ENCODE peak calls at places on chromosomes 3 and 15, in nine cellular contexts. N, A, E, M, K, Y, V, O and C are unnamed samples.

GRCh38 chr3:134312072-134312872 is 61.6 kb upstream of the RYK start:
- DNase-seq in N (no peak), M (no peak), O (no peak), V (no peak), A (no peak), K (no peak), E (peak; percentile 67), Y (peak; percentile 48), C (no peak)

GRCh38 chr3:115436767-115437301 is 186.5 kb upstream of the GAP43 start:
- DNase-seq in K (no peak), Y (no peak), E (peak; percentile 56), O (no peak), N (peak; percentile 85), V (no peak), A (peak; percentile 24), M (peak; percentile 1), C (no peak)

GRCh38 chr3:37904614-37905047 is 43.0 kb downstream of the CTDSPL start:
- DNase-seq in Y (peak; percentile 32), O (no peak), E (no peak), N (no peak), A (no peak), K (no peak), V (no peak), M (no peak), C (no peak)

GRCh38 chr3:129461461-129462146 is 21.6 kb downstream of the IFT122 start:
- DNase-seq in A (no peak), N (no peak), Y (no peak), O (no peak), K (peak; percentile 74), E (no peak), M (no peak), V (no peak), C (no peak)

GRCh38 chr3:48997714-48998637 is 7.9 kb downstream of the P4HTM start:
- DNase-seq in O (no peak), V (no peak), M (no peak), E (peak; percentile 61), Y (peak; percentile 86), A (no peak), N (no peak), K (peak; percentile 38), C (no peak)

GRCh38 chr3:17431004-17431403 is 311.4 kb downstream of the TBC1D5 start:
- DNase-seq in A (peak; percentile 19), E (peak; percentile 46), M (peak; percentile 9), V (peak; percentile 7), K (peak; percentile 25), Y (peak; percentile 38), N (peak; percentile 60), O (no peak), C (no peak)

GRCh38 chr3:87426916-87427315 is 150.5 kb upstream of the POU1F1 start:
- DNase-seq in V (no peak), M (no peak), O (no peak), E (no peak), A (no peak), K (no peak), Y (no peak), N (peak; percentile 7), C (no peak)

GRCh38 chr3:13507791-13508339 is 27.8 kb downstream of the HDAC11 start:
- DNase-seq in E (peak; percentile 29), M (no peak), V (no peak), Y (peak; percentile 80), O (no peak), K (peak; percentile 61), A (no peak), N (no peak), C (no peak)

GRCh38 chr3:23035927-23036640 is 167.0 kb upstream of the UBE2E2 start:
- DNase-seq in V (no peak), M (peak; percentile 31), N (peak; percentile 18), A (no peak), K (no peak), Y (no peak), O (no peak), E (peak; percentile 34), C (no peak)

GRCh38 chr3:72258366-72258765 is 473.4 kb upstream of the PROK2 start:
- DNase-seq in K (no peak), O (no peak), Y (no peak), V (no peak), N (no peak), A (no peak), M (no peak), E (no peak), C (no peak)

GRCh38 chr15:90214553-90215205 is 13.5 kb downstream of the SEMA4B start:
- DNase-seq in N (peak; percentile 64), E (peak; percentile 66), O (no peak), V (no peak), Y (no peak), K (no peak), M (no peak), A (no peak), C (no peak)

GRCh38 chr3:101070260-101071121 is 77.3 kb upstream of the ABI3BP start:
- DNase-seq in E (peak; percentile 91), O (peak; percentile 7), N (peak; percentile 72), V (no peak), Y (peak; percentile 17), K (peak; percentile 36), M (peak; percentile 31), A (peak; percentile 57), C (peak; percentile 2)

GRCh38 chr3:122468896-122469533 is 45.7 kb downstream of the KPNA1 start:
- DNase-seq in N (no peak), M (no peak), E (peak; percentile 77), Y (no peak), O (peak; percentile 30), A (no peak), K (no peak), V (no peak), C (no peak)

GRCh38 chr3:159018341-159018740 is 216.5 kb downstream of the MFSD1 start:
- DNase-seq in E (no peak), V (no peak), N (no peak), O (no peak), K (no peak), Y (no peak), A (no peak), M (no peak), C (no peak)

GRCh38 chr15:36409819-36410218 is 169.6 kb upstream of the CDIN1 start:
- DNase-seq in V (no peak), M (no peak), A (no peak), K (no peak), O (no peak), N (no peak), E (no peak), Y (no peak), C (no peak)

GRCh38 chr15:91867581-91868026 is 14.1 kb downstream of the SLCO3A1 start:
- DNase-seq in E (peak; percentile 35), M (no peak), V (peak; percentile 46), O (no peak), K (no peak), A (peak; percentile 61), N (peak; percentile 73), Y (peak; percentile 29), C (no peak)

GRCh38 chr3:150177673-150178378 is 207.1 kb upstream of the PFN2 start:
- DNase-seq in Y (no peak), E (no peak), O (no peak), K (no peak), M (no peak), A (no peak), N (peak; percentile 53), V (no peak), C (no peak)

GRCh38 chr3:10391391-10391790 is 70.5 kb upstream of the SEC13 start:
- DNase-seq in K (no peak), A (no peak), V (no peak), M (no peak), N (no peak), E (no peak), Y (no peak), O (no peak), C (no peak)

GRCh38 chr15:65081758-65082157 is 5.2 kb downstream of the KBTBD13 start:
- DNase-seq in K (no peak), E (no peak), V (no peak), O (no peak), Y (no peak), M (no peak), N (no peak), A (no peak), C (no peak)
- TF ChIP-seq REST in K (no peak), E (no peak), V (no peak), O (no peak), Y (no peak), M (no peak), N (no peak), A (no peak), C (no peak)

DNA sequence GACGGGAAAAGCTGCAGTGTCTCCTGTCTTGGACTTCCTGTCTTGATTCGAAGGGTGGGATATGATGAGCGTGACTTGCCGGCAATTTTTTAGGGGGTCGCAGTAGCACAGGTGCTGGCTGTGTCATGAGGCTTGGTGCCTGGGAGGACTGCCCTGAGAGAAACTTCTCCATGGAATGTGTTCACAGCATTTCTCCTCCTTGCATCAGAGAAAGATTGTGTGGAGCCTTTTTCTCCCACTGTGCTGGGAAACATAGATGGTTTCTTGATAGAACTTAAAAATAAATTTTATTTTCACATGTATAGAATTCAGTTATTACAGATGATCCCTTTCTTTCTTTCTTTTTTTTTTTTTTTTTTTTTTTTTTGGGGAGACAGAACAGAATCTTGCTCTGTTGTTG is 121.4 kb downstream of the KLHL25 start:
- DNase-seq in O (no peak), V (no peak), K (no peak), M (no peak), E (no peak), Y (no peak), N (no peak), A (no peak), C (no peak)
- H3K27ac ChIP-seq in O (no peak overlapping the region), V (no peak overlapping the region), K (no peak overlapping the region), M (peak overlapping the region; percentile 3), E (no peak overlapping the region), Y (no peak overlapping the region), N (no peak overlapping the region), A (no peak overlapping the region), C (no peak overlapping the region)

GRCh38 chr3:194939949-194940770 is 254.5 kb downstream of the FAM43A start:
- DNase-seq in A (no peak), M (no peak), E (no peak), V (no peak), O (no peak), Y (no peak), K (no peak), N (no peak), C (no peak)

GRCh38 chr3:194937751-194938358 is 252.2 kb downstream of the FAM43A start:
- DNase-seq in K (no peak), N (no peak), E (no peak), A (no peak), Y (no peak), M (no peak), V (no peak), O (no peak), C (no peak)

GRCh38 chr3:194937144-194937543 is 251.5 kb downstream of the FAM43A start:
- DNase-seq in O (no peak), E (no peak), V (no peak), A (no peak), K (no peak), N (no peak), M (no peak), Y (no peak), C (no peak)

GRCh38 chr3:194939532-194939909 is 253.8 kb downstream of the FAM43A start:
- DNase-seq in E (no peak), K (no peak), M (no peak), A (no peak), Y (no peak), N (no peak), O (no peak), V (no peak), C (no peak)

GRCh38 chr3:194938845-194939531 is 253.3 kb downstream of the FAM43A start:
- DNase-seq in O (no peak), A (no peak), E (no peak), V (no peak), N (no peak), K (no peak), Y (no peak), M (no peak), C (no peak)
- TF ChIP-seq REST in O (no peak), A (no peak), E (no peak), V (no peak), N (no peak), K (no peak), Y (no peak), M (no peak), C (no peak)

GRCh38 chr3:189621948-189622603 is 9.1 kb upstream of the TP63 start:
- DNase-seq in N (no peak), V (no peak), E (no peak), Y (no peak), M (no peak), O (no peak), K (no peak), A (no peak), C (no peak)
- H3K27ac ChIP-seq in N (no peak overlapping the region), V (no peak overlapping the region), E (no peak overlapping the region), Y (no peak overlapping the region), M (no peak overlapping the region), O (no peak overlapping the region), K (no peak overlapping the region), A (no peak overlapping the region), C (no peak overlapping the region)